ENCODE peak calls at places on chromosomes 5 and 9, in four cellular contexts. One of them, this sample, is unnamed.

GRCh38 chr5:133287500-133287899 is 235.7 kb downstream of the HSPA4 start:
- DNase-seq in neural progenitor cell: peak
- DNase-seq in IMR-90: peak
- DNase-seq in astrocyte: peak
- DNase-seq in this sample: peak

GRCh38 chr5:131386779-131387178 is 122.9 kb downstream of the CDC42SE2 start:
- DNase-seq in IMR-90: peak
- DNase-seq in astrocyte: peak
- DNase-seq in neural progenitor cell: no peak
- DNase-seq in this sample: peak

GRCh38 chr5:79857692-79858091 is 133.4 kb downstream of the MTX3 start:
- DNase-seq in neural progenitor cell: no peak
- DNase-seq in IMR-90: no peak
- DNase-seq in astrocyte: no peak
- DNase-seq in this sample: no peak

GRCh38 chr5:115666023-115666422 is 40.2 kb upstream of the TMED7 start:
- DNase-seq in astrocyte: no peak
- DNase-seq in neural progenitor cell: no peak
- DNase-seq in IMR-90: no peak
- DNase-seq in this sample: no peak

GRCh38 chr9:109585841-109586240 is 87.7 kb upstream of the PTPN3 start:
- DNase-seq in astrocyte: no peak
- DNase-seq in neural progenitor cell: no peak
- DNase-seq in IMR-90: no peak
- DNase-seq in this sample: no peak

GRCh38 chr5:66423484-66423883 is 172.7 kb upstream of the MAST4 start:
- DNase-seq in IMR-90: no peak
- DNase-seq in astrocyte: no peak
- DNase-seq in neural progenitor cell: no peak
- DNase-seq in this sample: no peak

GRCh38 chr5:39148983-39149534 is 70.3 kb downstream of the FYB1 start:
- DNase-seq in IMR-90: peak
- DNase-seq in astrocyte: no peak
- DNase-seq in neural progenitor cell: no peak
- DNase-seq in this sample: no peak

GRCh38 chr9:92438900-92439526 is 14.7 kb upstream of the OMD start:
- DNase-seq in neural progenitor cell: no peak
- DNase-seq in IMR-90: peak
- DNase-seq in astrocyte: no peak
- DNase-seq in this sample: peak

GRCh38 chr5:154273028-154273617 is 82.6 kb downstream of the GALNT10 start:
- DNase-seq in astrocyte: no peak
- DNase-seq in IMR-90: peak
- DNase-seq in neural progenitor cell: no peak
- DNase-seq in this sample: peak

GRCh38 chr9:137878957-137879555 is 1.5 kb downstream of the CACNA1B start:
- DNase-seq in astrocyte: no peak
- DNase-seq in IMR-90: no peak
- DNase-seq in neural progenitor cell: no peak
- DNase-seq in this sample: no peak

GRCh38 chr9:1083325-1083913 is 33.3 kb downstream of the DMRT2 start:
- DNase-seq in astrocyte: no peak
- DNase-seq in IMR-90: no peak
- DNase-seq in neural progenitor cell: no peak
- DNase-seq in this sample: no peak

GRCh38 chr9:104808030-104808614 is 44.2 kb downstream of the NIPSNAP3B start:
- DNase-seq in astrocyte: peak
- DNase-seq in neural progenitor cell: peak
- DNase-seq in IMR-90: peak
- DNase-seq in this sample: peak

GRCh38 chr5:61295365-61295764 is 36.7 kb upstream of the ZSWIM6 start:
- DNase-seq in astrocyte: no peak
- DNase-seq in IMR-90: no peak
- DNase-seq in neural progenitor cell: no peak
- DNase-seq in this sample: no peak

GRCh38 chr9:4009006-4009511 is 290.8 kb downstream of the GLIS3 start:
- DNase-seq in astrocyte: peak
- DNase-seq in IMR-90: peak
- DNase-seq in neural progenitor cell: no peak
- DNase-seq in this sample: no peak

GRCh38 chr9:110531776-110532175 is 47.8 kb downstream of the SVEP1 start:
- DNase-seq in astrocyte: peak
- DNase-seq in neural progenitor cell: no peak
- DNase-seq in IMR-90: peak
- DNase-seq in this sample: no peak

GRCh38 chr5:147461915-147462314 is 48.0 kb downstream of the DPYSL3 start:
- DNase-seq in neural progenitor cell: no peak
- DNase-seq in IMR-90: peak
- DNase-seq in astrocyte: peak
- DNase-seq in this sample: no peak

GRCh38 chr9:69420611-69421270 is 95.7 kb downstream of the ENTREP1 start:
- DNase-seq in IMR-90: no peak
- DNase-seq in neural progenitor cell: no peak
- DNase-seq in astrocyte: no peak
- DNase-seq in this sample: no peak

GRCh38 chr9:99309540-99309939 is 87.5 kb downstream of the SEC61B start:
- DNase-seq in astrocyte: no peak
- DNase-seq in IMR-90: no peak
- DNase-seq in neural progenitor cell: no peak
- DNase-seq in this sample: no peak

GRCh38 chr9:127937383-127938297 is at the start of gene DPM2:
- DNase-seq in astrocyte: peak
- DNase-seq in neural progenitor cell: peak
- DNase-seq in IMR-90: peak
- DNase-seq in this sample: peak

GRCh38 chr9:137832191-137832700 is 45.3 kb upstream of the CACNA1B start:
- DNase-seq in IMR-90: no peak
- DNase-seq in astrocyte: no peak
- DNase-seq in neural progenitor cell: no peak
- DNase-seq in this sample: peak

GRCh38 chr5:36505021-36505420 is 101.4 kb upstream of the SLC1A3 start:
- DNase-seq in IMR-90: no peak
- DNase-seq in neural progenitor cell: no peak
- DNase-seq in astrocyte: peak
- DNase-seq in this sample: no peak

GRCh38 chr5:164422400-164422799 is 917.0 kb downstream of the MAT2B start:
- DNase-seq in IMR-90: peak
- DNase-seq in astrocyte: peak
- DNase-seq in neural progenitor cell: peak
- DNase-seq in this sample: peak

GRCh38 chr9:100427366-100428263 is 672 bp downstream of the MSANTD3 start:
- DNase-seq in astrocyte: peak
- DNase-seq in IMR-90: peak
- DNase-seq in neural progenitor cell: peak
- DNase-seq in this sample: peak

GRCh38 chr9:33320568-33321261 is 30.4 kb downstream of the NFX1 start:
- DNase-seq in astrocyte: peak
- DNase-seq in neural progenitor cell: no peak
- DNase-seq in IMR-90: peak
- DNase-seq in this sample: peak

GRCh38 chr5:153425914-153426313 is 64.6 kb upstream of the GRIA1 start:
- DNase-seq in IMR-90: no peak
- DNase-seq in astrocyte: no peak
- DNase-seq in neural progenitor cell: no peak
- DNase-seq in this sample: no peak

GRCh38 chr9:12815895-12816294 is 41.1 kb downstream of the LURAP1L start:
- DNase-seq in astrocyte: no peak
- DNase-seq in IMR-90: peak
- DNase-seq in neural progenitor cell: no peak
- DNase-seq in this sample: no peak

GRCh38 chr9:121633144-121633714 is 18.2 kb upstream of the DAB2IP start:
- DNase-seq in astrocyte: no peak
- DNase-seq in IMR-90: no peak
- DNase-seq in neural progenitor cell: no peak
- DNase-seq in this sample: no peak

GRCh38 chr5:112388739-112389138 is 30.3 kb downstream of the EPB41L4A start:
- DNase-seq in neural progenitor cell: peak
- DNase-seq in IMR-90: no peak
- DNase-seq in astrocyte: no peak
- DNase-seq in this sample: no peak

GRCh38 chr9:107390319-107390718 is 99.2 kb downstream of the KLF4 start:
- DNase-seq in astrocyte: no peak
- DNase-seq in IMR-90: no peak
- DNase-seq in neural progenitor cell: no peak
- DNase-seq in this sample: no peak

GRCh38 chr5:127076730-127077129 is 3.4 kb upstream of the C5orf63 start:
- DNase-seq in astrocyte: peak
- DNase-seq in neural progenitor cell: no peak
- DNase-seq in IMR-90: peak
- DNase-seq in this sample: no peak

GRCh38 chr9:132141364-132141947 is 20.4 kb upstream of the NTNG2 start:
- DNase-seq in neural progenitor cell: peak
- DNase-seq in astrocyte: peak
- DNase-seq in IMR-90: no peak
- DNase-seq in this sample: no peak

GRCh38 chr9:121707477-121708424 is 56.3 kb downstream of the DAB2IP start:
- DNase-seq in IMR-90: no peak
- DNase-seq in neural progenitor cell: no peak
- DNase-seq in astrocyte: no peak
- DNase-seq in this sample: no peak

GRCh38 chr9:90642570-90643539 is at the start of gene DIRAS2:
- DNase-seq in IMR-90: peak
- DNase-seq in astrocyte: peak
- DNase-seq in neural progenitor cell: peak
- DNase-seq in this sample: peak

DNA sequence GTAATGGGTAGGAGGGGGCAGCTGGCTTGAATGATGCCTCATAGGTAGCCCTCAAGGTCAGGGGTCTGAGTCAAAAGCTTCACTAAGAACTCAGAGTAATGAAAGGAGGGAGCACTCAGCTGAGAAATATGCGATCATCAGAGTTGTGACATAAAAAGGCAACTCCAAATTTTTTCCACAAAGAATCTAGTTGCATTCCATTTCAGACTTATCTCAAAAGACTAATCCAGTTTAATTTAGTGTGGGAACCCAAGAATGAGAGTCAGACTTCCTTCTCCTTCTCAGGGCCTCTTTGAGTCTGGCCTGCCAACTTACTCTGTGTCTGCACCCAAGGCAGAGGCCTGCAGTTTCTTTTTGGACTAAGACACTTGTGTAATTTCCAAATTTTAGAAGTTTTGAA is 34.7 kb downstream of the GABRP start:
- DNase-seq in IMR-90: peak
- DNase-seq in neural progenitor cell: no peak
- DNase-seq in astrocyte: peak
- DNase-seq in this sample: no peak
- H2AFZ ChIP-seq in IMR-90: no peak
- H2AFZ ChIP-seq in neural progenitor cell: no peak
- H2AFZ ChIP-seq in astrocyte: no peak
- H2AFZ ChIP-seq in this sample: no peak

DNA sequence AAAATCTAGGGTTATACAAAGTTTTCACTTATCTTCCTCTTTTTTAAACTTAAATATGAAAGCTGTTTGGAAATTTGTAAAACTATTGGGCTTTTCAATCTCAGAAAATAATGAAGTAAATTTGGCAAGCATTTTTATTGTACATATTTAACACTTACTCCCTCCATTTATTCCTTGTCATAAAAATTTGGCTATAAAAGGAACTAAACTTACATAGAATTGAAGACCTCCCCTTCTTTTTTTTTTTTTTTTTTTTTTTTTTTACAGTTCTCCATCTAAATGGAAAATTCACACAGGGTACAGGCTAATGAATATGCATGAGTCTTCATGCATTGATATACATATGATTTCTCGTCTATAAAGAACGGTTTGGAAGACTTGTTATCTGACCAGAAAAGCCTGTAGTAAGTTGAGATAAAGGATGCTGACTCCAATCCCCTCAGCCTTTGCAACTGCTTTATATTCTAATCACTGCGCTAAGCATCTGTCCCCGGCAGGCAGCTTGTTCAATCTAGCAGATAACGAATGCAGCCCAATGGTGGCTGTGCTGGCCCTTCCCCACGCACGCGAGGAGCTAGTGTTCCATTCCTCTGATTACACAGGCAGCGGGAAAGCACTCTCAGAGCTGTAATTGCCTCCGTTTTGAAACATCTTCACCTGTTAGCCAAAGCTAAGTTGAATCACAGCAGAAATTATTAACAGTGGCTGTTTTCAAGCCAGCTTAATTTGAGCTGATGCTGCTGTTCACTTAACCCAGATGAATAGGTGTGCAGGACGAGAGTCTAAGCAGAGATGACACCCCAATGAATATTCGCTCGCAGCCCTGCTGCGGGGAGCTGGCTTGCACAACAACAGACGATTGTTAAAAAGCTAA is 453.8 kb upstream of the ZNF608 start:
- DNase-seq in IMR-90: no peak
- DNase-seq in neural progenitor cell: peak
- DNase-seq in astrocyte: peak
- DNase-seq in this sample: peak
- H2AFZ ChIP-seq in IMR-90: peak
- H2AFZ ChIP-seq in neural progenitor cell: peak
- H2AFZ ChIP-seq in astrocyte: peak
- H2AFZ ChIP-seq in this sample: peak

DNA sequence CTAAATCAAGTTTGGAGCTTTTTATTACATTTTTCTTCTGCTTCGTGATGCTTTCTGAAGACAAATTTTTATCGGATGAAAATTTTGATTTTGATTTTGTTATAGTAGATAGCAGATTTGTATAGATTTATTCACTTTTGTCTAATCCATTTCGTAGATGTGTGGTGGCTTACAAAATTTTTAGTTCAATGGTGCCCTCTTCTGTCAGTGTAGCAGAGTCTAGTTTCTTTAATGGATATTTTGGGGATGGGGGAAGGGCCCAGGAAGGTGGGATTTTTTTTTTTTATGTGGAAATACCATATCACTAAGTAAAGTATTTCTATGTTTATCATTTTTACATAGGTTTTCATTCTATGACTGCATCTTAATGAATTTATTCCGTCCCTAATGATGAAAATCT is 259.9 kb upstream of the TARS1 start:
- DNase-seq in neural progenitor cell: peak
- DNase-seq in astrocyte: peak
- DNase-seq in IMR-90: peak
- DNase-seq in this sample: no peak
- H2AFZ ChIP-seq in neural progenitor cell: no peak
- H2AFZ ChIP-seq in astrocyte: no peak
- H2AFZ ChIP-seq in IMR-90: no peak
- H2AFZ ChIP-seq in this sample: no peak

GRCh38 chr5:17694922-17695321 is 60.7 kb downstream of the TAF11L14 start:
- DNase-seq in neural progenitor cell: no peak
- DNase-seq in astrocyte: no peak
- DNase-seq in IMR-90: no peak
- DNase-seq in this sample: no peak
- H2AFZ ChIP-seq in neural progenitor cell: no peak
- H2AFZ ChIP-seq in astrocyte: no peak
- H2AFZ ChIP-seq in IMR-90: no peak
- H2AFZ ChIP-seq in this sample: no peak

GRCh38 chr9:130155647-130156046 is 16.6 kb upstream of the NCS1 start:
- DNase-seq in neural progenitor cell: no peak
- DNase-seq in IMR-90: no peak
- DNase-seq in astrocyte: no peak
- DNase-seq in this sample: no peak

GRCh38 chr9:130150779-130151381 is 21.3 kb upstream of the NCS1 start:
- DNase-seq in astrocyte: peak
- DNase-seq in IMR-90: peak
- DNase-seq in neural progenitor cell: no peak
- DNase-seq in this sample: no peak

GRCh38 chr9:130156672-130157071 is 15.5 kb upstream of the NCS1 start:
- DNase-seq in neural progenitor cell: no peak
- DNase-seq in astrocyte: no peak
- DNase-seq in IMR-90: no peak
- DNase-seq in this sample: no peak

GRCh38 chr9:130157079-130157478 is 15.1 kb upstream of the NCS1 start:
- DNase-seq in astrocyte: no peak
- DNase-seq in neural progenitor cell: no peak
- DNase-seq in IMR-90: no peak
- DNase-seq in this sample: no peak

GRCh38 chr9:130154816-130155215 is 17.4 kb upstream of the NCS1 start:
- DNase-seq in neural progenitor cell: no peak
- DNase-seq in astrocyte: no peak
- DNase-seq in IMR-90: no peak
- DNase-seq in this sample: no peak
- H2AFZ ChIP-seq in neural progenitor cell: no peak
- H2AFZ ChIP-seq in astrocyte: no peak
- H2AFZ ChIP-seq in IMR-90: no peak
- H2AFZ ChIP-seq in this sample: no peak